ENCODE peak calls at places on chromosomes 12 and 14, in six cellular contexts. One of them, this sample, is unnamed.
A peak's percentile ranks its signal among the peaks of the same experiment; 100 is the strongest.

GRCh38 chr12:16670456-16671050 is 64.6 kb upstream of the LMO3 start:
- DNase-seq in H7: no peak
- DNase-seq in astrocyte of the cerebellum: peak; percentile 13
- DNase-seq in AG04450: no peak
- DNase-seq in fibroblast of pulmonary artery: peak; percentile 23
- DNase-seq in cardiac muscle cell: no peak
- DNase-seq in this sample: no peak

GRCh38 chr14:56119221-56119967 is 1.2 kb downstream of the PELI2 start:
- DNase-seq in H7: peak; percentile 72
- DNase-seq in astrocyte of the cerebellum: no peak
- DNase-seq in AG04450: no peak
- DNase-seq in fibroblast of pulmonary artery: peak; percentile 44
- DNase-seq in cardiac muscle cell: peak; percentile 69
- DNase-seq in this sample: no peak

GRCh38 chr12:19572920-19573558 is 133.7 kb downstream of the AEBP2 start:
- DNase-seq in H7: peak; percentile 68
- DNase-seq in astrocyte of the cerebellum: peak; percentile 40
- DNase-seq in AG04450: no peak
- DNase-seq in fibroblast of pulmonary artery: peak; percentile 70
- DNase-seq in cardiac muscle cell: peak; percentile 47
- DNase-seq in this sample: no peak

GRCh38 chr12:25458047-25458552 is 95.0 kb downstream of the LMNTD1 start:
- DNase-seq in H7: no peak
- DNase-seq in astrocyte of the cerebellum: peak; percentile 89
- DNase-seq in AG04450: peak; percentile 85
- DNase-seq in fibroblast of pulmonary artery: peak; percentile 87
- DNase-seq in cardiac muscle cell: no peak
- DNase-seq in this sample: no peak

GRCh38 chr12:121241203-121241970 is 31.5 kb downstream of the P2RX4 start:
- DNase-seq in H7: peak; percentile 53
- DNase-seq in astrocyte of the cerebellum: no peak
- DNase-seq in AG04450: no peak
- DNase-seq in fibroblast of pulmonary artery: peak; percentile 3
- DNase-seq in cardiac muscle cell: no peak
- DNase-seq in this sample: no peak

GRCh38 chr14:72554994-72555608 is 338.8 kb downstream of the DPF3 start:
- DNase-seq in H7: no peak
- DNase-seq in astrocyte of the cerebellum: no peak
- DNase-seq in AG04450: no peak
- DNase-seq in fibroblast of pulmonary artery: no peak
- DNase-seq in cardiac muscle cell: no peak
- DNase-seq in this sample: no peak

GRCh38 chr12:95548056-95548538 is 3.2 kb downstream of the USP44 start:
- DNase-seq in H7: peak; percentile 73
- DNase-seq in astrocyte of the cerebellum: no peak
- DNase-seq in AG04450: no peak
- DNase-seq in fibroblast of pulmonary artery: no peak
- DNase-seq in cardiac muscle cell: peak; percentile 51
- DNase-seq in this sample: peak; percentile 70

GRCh38 chr12:127145929-127146789 is 1120.8 kb upstream of the TMEM132C start:
- DNase-seq in H7: peak; percentile 20
- DNase-seq in astrocyte of the cerebellum: no peak
- DNase-seq in AG04450: no peak
- DNase-seq in fibroblast of pulmonary artery: peak; percentile 68
- DNase-seq in cardiac muscle cell: peak; percentile 46
- DNase-seq in this sample: peak; percentile 85

GRCh38 chr14:77707724-77708408 is at the start of the genes ALKBH1 and SLIRP:
- DNase-seq in H7: peak; percentile 90
- DNase-seq in astrocyte of the cerebellum: peak; percentile 28
- DNase-seq in AG04450: peak; percentile 36
- DNase-seq in fibroblast of pulmonary artery: peak; percentile 78
- DNase-seq in cardiac muscle cell: peak; percentile 92
- DNase-seq in this sample: peak; percentile 92

GRCh38 chr14:34554540-34555250 is 15.2 kb upstream of the EAPP start:
- DNase-seq in H7: peak; percentile 52
- DNase-seq in astrocyte of the cerebellum: no peak
- DNase-seq in AG04450: peak; percentile 15
- DNase-seq in fibroblast of pulmonary artery: no peak
- DNase-seq in cardiac muscle cell: no peak
- DNase-seq in this sample: no peak

GRCh38 chr14:78383060-78383459 is 212.9 kb downstream of the NRXN3 start:
- DNase-seq in H7: no peak
- DNase-seq in astrocyte of the cerebellum: no peak
- DNase-seq in AG04450: no peak
- DNase-seq in fibroblast of pulmonary artery: no peak
- DNase-seq in cardiac muscle cell: no peak
- DNase-seq in this sample: no peak

GRCh38 chr12:71426648-71427047 is 12.9 kb upstream of the LGR5 start:
- DNase-seq in H7: no peak
- DNase-seq in astrocyte of the cerebellum: no peak
- DNase-seq in AG04450: no peak
- DNase-seq in fibroblast of pulmonary artery: peak; percentile 21
- DNase-seq in cardiac muscle cell: no peak
- DNase-seq in this sample: no peak

GRCh38 chr12:13563743-13564125 is 367.2 kb downstream of the EMP1 start:
- DNase-seq in H7: no peak
- DNase-seq in astrocyte of the cerebellum: no peak
- DNase-seq in AG04450: no peak
- DNase-seq in fibroblast of pulmonary artery: no peak
- DNase-seq in cardiac muscle cell: no peak
- DNase-seq in this sample: no peak

GRCh38 chr12:6301721-6302120 is 8.8 kb upstream of the PLEKHG6 start:
- DNase-seq in H7: peak; percentile 27
- DNase-seq in astrocyte of the cerebellum: no peak
- DNase-seq in AG04450: no peak
- DNase-seq in fibroblast of pulmonary artery: no peak
- DNase-seq in cardiac muscle cell: no peak
- DNase-seq in this sample: no peak

GRCh38 chr12:74144396-74144795 is 393.2 kb upstream of the ATXN7L3B start:
- DNase-seq in H7: no peak
- DNase-seq in astrocyte of the cerebellum: no peak
- DNase-seq in AG04450: no peak
- DNase-seq in fibroblast of pulmonary artery: no peak
- DNase-seq in cardiac muscle cell: no peak
- DNase-seq in this sample: no peak

GRCh38 chr14:105467942-105468471 is 6.6 kb upstream of the CRIP2 start:
- DNase-seq in H7: no peak
- DNase-seq in astrocyte of the cerebellum: no peak
- DNase-seq in AG04450: no peak
- DNase-seq in fibroblast of pulmonary artery: no peak
- DNase-seq in cardiac muscle cell: no peak
- DNase-seq in this sample: no peak

GRCh38 chr12:10406725-10407124 is 2.8 kb downstream of the KLRC4 start:
- DNase-seq in H7: no peak
- DNase-seq in astrocyte of the cerebellum: no peak
- DNase-seq in AG04450: no peak
- DNase-seq in fibroblast of pulmonary artery: no peak
- DNase-seq in cardiac muscle cell: no peak
- DNase-seq in this sample: no peak

GRCh38 chr14:76784881-76785280 is 23.6 kb downstream of the VASH1 start:
- DNase-seq in H7: peak; percentile 98
- DNase-seq in astrocyte of the cerebellum: peak; percentile 38
- DNase-seq in AG04450: peak; percentile 34
- DNase-seq in fibroblast of pulmonary artery: peak; percentile 86
- DNase-seq in cardiac muscle cell: peak; percentile 93
- DNase-seq in this sample: peak; percentile 85

GRCh38 chr12:32891526-32891925 is 5.1 kb downstream of the PKP2 start:
- DNase-seq in H7: no peak
- DNase-seq in astrocyte of the cerebellum: no peak
- DNase-seq in AG04450: no peak
- DNase-seq in fibroblast of pulmonary artery: no peak
- DNase-seq in cardiac muscle cell: no peak
- DNase-seq in this sample: no peak

GRCh38 chr14:77067632-77068514 is 30.2 kb upstream of the CIPC start:
- DNase-seq in H7: peak; percentile 92
- DNase-seq in astrocyte of the cerebellum: no peak
- DNase-seq in AG04450: peak; percentile 30
- DNase-seq in fibroblast of pulmonary artery: peak; percentile 74
- DNase-seq in cardiac muscle cell: peak; percentile 76
- DNase-seq in this sample: peak; percentile 75

GRCh38 chr12:5923043-5923605 is 21.9 kb downstream of the ANO2 start:
- DNase-seq in H7: no peak
- DNase-seq in astrocyte of the cerebellum: no peak
- DNase-seq in AG04450: no peak
- DNase-seq in fibroblast of pulmonary artery: no peak
- DNase-seq in cardiac muscle cell: no peak
- DNase-seq in this sample: no peak

GRCh38 chr12:124195226-124195938 is 99.5 kb upstream of the RFLNA start:
- DNase-seq in H7: no peak
- DNase-seq in astrocyte of the cerebellum: no peak
- DNase-seq in AG04450: no peak
- DNase-seq in fibroblast of pulmonary artery: no peak
- DNase-seq in cardiac muscle cell: no peak
- DNase-seq in this sample: no peak

GRCh38 chr12:80938397-80938796 is 663 bp upstream of the LIN7A start:
- DNase-seq in H7: no peak
- DNase-seq in astrocyte of the cerebellum: no peak
- DNase-seq in AG04450: no peak
- DNase-seq in fibroblast of pulmonary artery: no peak
- DNase-seq in cardiac muscle cell: no peak
- DNase-seq in this sample: no peak

GRCh38 chr12:80936353-80936641 is 1.4 kb downstream of the LIN7A start:
- DNase-seq in H7: no peak
- DNase-seq in astrocyte of the cerebellum: no peak
- DNase-seq in AG04450: no peak
- DNase-seq in fibroblast of pulmonary artery: peak; percentile 35
- DNase-seq in cardiac muscle cell: peak; percentile 68
- DNase-seq in this sample: no peak

GRCh38 chr12:80937391-80938238 is at the start of gene LIN7A:
- DNase-seq in H7: peak; percentile 67
- DNase-seq in astrocyte of the cerebellum: no peak
- DNase-seq in AG04450: no peak
- DNase-seq in fibroblast of pulmonary artery: peak; percentile 15
- DNase-seq in cardiac muscle cell: peak; percentile 76
- DNase-seq in this sample: peak; percentile 64

GRCh38 chr12:80936642-80937390 is 918 bp downstream of the LIN7A start:
- DNase-seq in H7: peak; percentile 75
- DNase-seq in astrocyte of the cerebellum: no peak
- DNase-seq in AG04450: no peak
- DNase-seq in fibroblast of pulmonary artery: peak; percentile 38
- DNase-seq in cardiac muscle cell: peak; percentile 75
- DNase-seq in this sample: peak; percentile 67

GRCh38 chr12:80935076-80935475 is 2.7 kb downstream of the LIN7A start:
- DNase-seq in H7: no peak
- DNase-seq in astrocyte of the cerebellum: no peak
- DNase-seq in AG04450: no peak
- DNase-seq in fibroblast of pulmonary artery: no peak
- DNase-seq in cardiac muscle cell: no peak
- DNase-seq in this sample: no peak
- H3K4me3 ChIP-seq in H7: no peak overlapping the region
- H3K4me3 ChIP-seq in astrocyte of the cerebellum: no peak overlapping the region
- H3K4me3 ChIP-seq in AG04450: no peak overlapping the region
- H3K4me3 ChIP-seq in fibroblast of pulmonary artery: no peak overlapping the region
- H3K4me3 ChIP-seq in cardiac muscle cell: no peak overlapping the region
- H3K4me3 ChIP-seq in this sample: peak overlapping the region; percentile 85

DNA sequence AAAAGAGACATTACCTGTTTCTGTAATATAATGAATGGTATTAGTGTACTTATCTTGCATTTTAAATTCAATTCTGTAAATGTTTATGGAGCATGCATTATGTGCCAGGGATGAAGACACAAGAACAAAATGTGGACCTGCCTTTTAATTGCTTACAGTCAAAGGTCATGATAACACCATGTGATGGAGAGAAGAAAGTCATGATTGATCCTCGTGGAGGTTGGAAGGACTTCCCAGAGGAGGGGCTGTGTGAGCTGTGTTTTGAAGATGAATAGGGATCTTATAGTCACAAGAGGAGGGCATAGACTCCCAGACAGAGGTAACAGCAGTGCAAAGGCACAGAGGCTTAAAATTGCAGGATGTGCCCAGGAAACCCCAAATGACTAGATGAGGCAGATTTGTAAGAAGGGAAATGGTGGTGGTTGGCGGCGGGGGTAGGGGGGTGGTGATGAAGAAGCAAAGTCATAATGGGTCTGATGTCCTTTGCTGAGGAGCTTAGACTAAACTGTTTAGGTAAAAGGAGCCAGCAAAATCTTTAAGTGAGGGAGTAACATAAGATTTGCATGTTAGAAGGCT is 151.5 kb downstream of the PRKCH start:
- DNase-seq in H7: no peak
- DNase-seq in astrocyte of the cerebellum: no peak
- DNase-seq in AG04450: no peak
- DNase-seq in fibroblast of pulmonary artery: peak; percentile 46
- DNase-seq in cardiac muscle cell: no peak
- DNase-seq in this sample: no peak
- H3K4me3 ChIP-seq in H7: no peak overlapping the region
- H3K4me3 ChIP-seq in astrocyte of the cerebellum: no peak overlapping the region
- H3K4me3 ChIP-seq in AG04450: no peak overlapping the region
- H3K4me3 ChIP-seq in fibroblast of pulmonary artery: peak overlapping the region; percentile 29
- H3K4me3 ChIP-seq in cardiac muscle cell: no peak overlapping the region
- H3K4me3 ChIP-seq in this sample: no peak overlapping the region

DNA sequence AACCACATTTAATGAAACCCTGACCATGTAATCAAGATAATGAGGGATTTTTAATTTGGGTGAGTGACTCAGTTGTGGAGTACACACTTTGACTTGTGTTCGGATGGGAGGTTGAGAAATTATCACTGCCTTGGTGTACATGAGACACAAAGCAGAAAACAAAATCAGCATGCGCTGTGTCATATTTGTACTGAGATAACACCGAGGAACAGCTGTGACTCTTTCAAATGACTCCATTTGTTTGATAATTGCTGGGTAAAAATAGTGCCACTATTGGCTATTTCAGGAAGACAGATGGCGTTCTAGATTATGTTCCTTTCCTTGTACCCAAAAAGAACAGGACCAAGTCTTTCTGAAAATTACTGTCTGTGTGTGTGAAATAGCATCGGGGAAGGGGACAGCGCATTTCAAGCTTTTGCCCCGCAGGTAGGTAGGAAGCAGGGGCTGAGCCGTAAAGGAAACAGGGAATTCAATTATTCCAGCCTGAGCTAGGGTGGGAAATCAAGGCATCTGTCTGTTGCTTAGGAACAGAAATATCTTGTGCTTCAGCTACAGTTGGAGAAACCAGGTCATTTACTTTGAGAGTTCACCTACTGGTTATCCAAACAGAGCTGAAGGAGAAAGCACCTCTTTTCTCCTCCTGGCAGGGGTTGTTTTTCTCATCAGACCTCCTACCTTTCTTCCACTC is 114.3 kb downstream of the SNAPC1 start:
- DNase-seq in H7: no peak
- DNase-seq in astrocyte of the cerebellum: no peak
- DNase-seq in AG04450: no peak
- DNase-seq in fibroblast of pulmonary artery: no peak
- DNase-seq in cardiac muscle cell: no peak
- DNase-seq in this sample: no peak
- H3K4me3 ChIP-seq in H7: no peak overlapping the region
- H3K4me3 ChIP-seq in astrocyte of the cerebellum: no peak overlapping the region
- H3K4me3 ChIP-seq in AG04450: no peak overlapping the region
- H3K4me3 ChIP-seq in fibroblast of pulmonary artery: no peak overlapping the region
- H3K4me3 ChIP-seq in cardiac muscle cell: no peak overlapping the region
- H3K4me3 ChIP-seq in this sample: no peak overlapping the region

DNA sequence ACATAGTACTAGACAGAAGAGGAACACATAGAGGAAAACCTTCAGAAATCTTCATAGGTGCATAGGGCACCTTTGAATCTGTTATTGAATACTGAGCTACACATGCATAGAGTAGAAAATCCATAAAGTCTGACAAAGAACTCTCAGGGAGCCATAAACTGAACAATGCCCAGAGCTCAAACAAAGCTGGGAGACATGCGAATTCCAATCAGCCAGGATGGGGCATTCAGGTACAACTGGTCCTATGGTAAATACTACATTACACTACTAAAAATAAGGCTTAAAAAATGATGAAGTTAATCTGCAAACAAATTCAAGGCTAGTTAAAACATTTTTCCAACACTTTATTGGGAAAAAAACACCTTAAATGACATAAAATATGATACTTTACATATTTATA is 259.7 kb downstream of the DIO2 start:
- DNase-seq in H7: no peak
- DNase-seq in astrocyte of the cerebellum: no peak
- DNase-seq in AG04450: no peak
- DNase-seq in fibroblast of pulmonary artery: no peak
- DNase-seq in cardiac muscle cell: no peak
- DNase-seq in this sample: no peak
- H3K4me3 ChIP-seq in H7: no peak overlapping the region
- H3K4me3 ChIP-seq in astrocyte of the cerebellum: no peak overlapping the region
- H3K4me3 ChIP-seq in AG04450: no peak overlapping the region
- H3K4me3 ChIP-seq in fibroblast of pulmonary artery: no peak overlapping the region
- H3K4me3 ChIP-seq in cardiac muscle cell: no peak overlapping the region
- H3K4me3 ChIP-seq in this sample: no peak overlapping the region